ENCODE peak calls at places on chromosomes 6 and 20, in eight cellular contexts. G, L, J, P, I, S, B and U are unnamed samples.

GRCh38 chr20:35866446-35867202 is 87.7 kb downstream of the SCAND1 start:
- DNase-seq in G (no peak), I (no peak), L (no peak), S (no peak), J (no peak), B (no peak), P (no peak), U (no peak)

GRCh38 chr6:136060052-136060451 is 190.1 kb downstream of the MTFR2 start:
- DNase-seq in J (no peak), P (no peak), L (no peak), I (no peak), G (no peak), B (no peak), S (no peak), U (no peak)

GRCh38 chr6:35568967-35569606 is 56.4 kb upstream of the TULP1 start:
- DNase-seq in I (no peak), G (peak; percentile 47), P (peak; percentile 86), J (peak; percentile 80), S (no peak), L (no peak), B (no peak), U (peak; percentile 56)

GRCh38 chr20:57663681-57664451 is 43.6 kb upstream of the ZBP1 start:
- DNase-seq in P (peak; percentile 52), I (no peak), J (peak; percentile 64), B (peak; percentile 22), L (no peak), G (no peak), S (no peak), U (no peak)

GRCh38 chr6:168247456-168248147 is 72.0 kb downstream of the DACT2 start:
- DNase-seq in L (peak; percentile 38), S (no peak), I (no peak), P (no peak), J (no peak), G (peak; percentile 68), B (no peak), U (peak; percentile 51)

GRCh38 chr6:27238010-27238983 is 9.2 kb upstream of the PRSS16 start:
- DNase-seq in L (no peak), B (no peak), I (no peak), G (no peak), P (no peak), J (no peak), S (no peak), U (no peak)

GRCh38 chr20:24583169-24583792 is 113.9 kb downstream of the SYNDIG1 start:
- DNase-seq in L (no peak), B (no peak), J (no peak), P (no peak), G (no peak), I (no peak), S (no peak), U (no peak)

GRCh38 chr6:151239603-151240035 is at the start of gene AKAP12:
- DNase-seq in S (peak; percentile 34), P (no peak), G (no peak), B (peak; percentile 77), J (peak; percentile 89), L (no peak), I (no peak), U (peak; percentile 51)

GRCh38 chr6:15522427-15522826 is 140.4 kb downstream of the DTNBP1 start:
- DNase-seq in J (peak; percentile 62), S (no peak), P (no peak), I (no peak), B (no peak), G (no peak), L (no peak), U (no peak)

GRCh38 chr20:35845561-35845960 is 73.7 kb downstream of the PHF20 start:
- DNase-seq in L (no peak), J (no peak), S (no peak), I (no peak), G (no peak), P (no peak), B (no peak), U (no peak)

GRCh38 chr6:1381397-1382330 is 7.7 kb upstream of the FOXF2 start:
- DNase-seq in B (peak; percentile 50), P (no peak), J (no peak), S (no peak), G (peak; percentile 69), I (peak; percentile 84), L (no peak), U (no peak)

GRCh38 chr20:38143646-38144554 is 21.2 kb downstream of the TGM2 start:
- DNase-seq in L (peak; percentile 63), J (no peak), P (no peak), G (peak; percentile 45), S (no peak), I (peak; percentile 58), B (no peak), U (no peak)

GRCh38 chr6:29953001-29953436 is 10.7 kb downstream of the HLA-A start:
- DNase-seq in G (no peak), P (no peak), B (no peak), L (peak; percentile 46), I (no peak), S (no peak), J (no peak), U (no peak)

GRCh38 chr6:125232466-125232865 is 69.3 kb downstream of the HDDC2 start:
- DNase-seq in P (no peak), I (no peak), G (no peak), B (no peak), J (no peak), S (no peak), L (no peak), U (no peak)

GRCh38 chr6:34571388-34571787 is 15.3 kb upstream of the SPDEF start:
- DNase-seq in B (no peak), I (no peak), S (no peak), G (no peak), P (no peak), J (no peak), L (no peak), U (no peak)

GRCh38 chr6:107374264-107374663 is 85.1 kb downstream of the PDSS2 start:
- DNase-seq in B (no peak), G (no peak), L (no peak), P (no peak), I (no peak), S (no peak), J (no peak), U (no peak)

GRCh38 chr6:56356431-56356830 is 109.1 kb upstream of the COL21A1 start:
- DNase-seq in L (no peak), P (no peak), J (no peak), I (no peak), S (no peak), G (no peak), B (no peak), U (no peak)

GRCh38 chr6:17470953-17471335 is 77.5 kb downstream of the CAP2 start:
- DNase-seq in J (no peak), B (no peak), S (no peak), I (no peak), P (no peak), L (no peak), G (no peak), U (peak; percentile 22)

GRCh38 chr6:139853302-139853992 is 479.0 kb upstream of the CITED2 start:
- DNase-seq in B (no peak), S (no peak), P (no peak), L (no peak), G (no peak), I (no peak), J (no peak), U (no peak)
- TF ChIP-seq EP300 in B (no peak), S (no peak), P (no peak), L (no peak), G (no peak), I (no peak), J (no peak), U (no peak)

DNA sequence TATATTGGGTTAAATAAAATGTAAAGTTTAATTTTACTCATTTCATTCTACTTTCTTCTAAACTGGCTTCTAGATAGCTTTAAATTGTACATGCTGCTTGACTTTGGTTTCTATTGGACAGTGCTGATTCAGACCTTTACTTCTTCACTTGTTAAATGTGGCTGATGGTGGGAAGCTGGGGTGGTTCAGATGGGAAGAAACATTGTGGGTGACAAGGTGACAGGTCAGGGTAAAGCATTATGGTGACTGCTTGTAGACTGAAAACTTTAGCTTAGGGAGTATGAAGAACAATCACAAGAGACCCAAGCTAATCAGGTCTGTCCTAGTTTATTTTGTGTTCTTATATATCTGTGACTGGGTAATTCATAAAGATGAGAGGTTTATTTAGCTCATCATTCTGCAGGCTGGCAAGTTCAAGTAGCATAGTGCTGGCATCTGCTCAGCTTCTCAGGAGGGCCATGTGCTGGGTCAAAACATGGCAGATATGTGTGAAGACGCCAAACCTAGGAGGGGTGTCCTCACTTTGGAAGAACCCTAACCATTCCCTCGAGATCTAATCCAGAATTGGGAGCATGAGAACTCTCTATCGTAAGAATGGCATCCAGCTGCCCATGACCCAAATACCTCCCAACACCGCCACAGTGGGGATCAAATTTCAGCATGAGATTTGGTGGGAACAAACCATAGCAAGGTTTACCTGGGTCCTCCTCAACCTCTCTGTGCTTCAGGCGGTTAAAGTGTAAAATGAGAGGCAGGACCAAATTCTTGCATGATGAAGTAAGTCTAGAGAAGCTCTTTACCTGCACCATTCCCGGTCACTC is 102.8 kb downstream of the FYN start:
- DNase-seq in J (no peak), I (no peak), P (no peak), B (no peak), S (no peak), L (no peak), G (no peak), U (no peak)
- H3K4me1 ChIP-seq in J (no peaks in the 10 kb centered on the region), I (no peaks in the 10 kb centered on the region), P (peaks cover 6% of the 10 kb centered on the region), B (peaks cover 10% of the 10 kb centered on the region), S (peaks cover 8% of the 10 kb centered on the region), L (no peaks in the 10 kb centered on the region), G (peaks cover 40% of the 10 kb centered on the region), U (peaks cover 9% of the 10 kb centered on the region)

DNA sequence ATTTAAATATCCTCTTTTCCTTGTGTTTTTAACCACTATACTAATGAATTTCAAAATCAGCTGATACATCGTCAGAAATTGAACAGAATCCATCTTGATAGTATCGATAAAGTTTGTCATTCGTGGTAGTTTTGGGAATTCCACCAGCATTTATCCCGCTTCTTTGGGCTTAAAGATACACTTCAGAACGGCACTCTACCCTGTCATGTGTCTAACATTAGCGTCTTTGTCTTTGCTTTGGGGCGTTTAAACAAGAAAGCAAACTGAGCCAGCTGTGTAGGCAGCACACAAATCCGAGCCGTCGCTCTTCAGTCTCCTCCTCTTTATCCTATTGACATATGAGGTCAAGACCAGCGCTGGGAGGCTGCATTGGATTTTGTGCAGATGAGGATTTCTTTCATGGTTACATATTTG is 27.5 kb upstream of the NHSL1 start:
- DNase-seq in S (no peak), B (no peak), J (no peak), G (no peak), I (no peak), L (no peak), P (no peak), U (no peak)
- H3K4me3 ChIP-seq in S (no peak overlapping the region), B (no peak overlapping the region), J (no peak overlapping the region), G (no peak overlapping the region), I (no peak overlapping the region), L (no peak overlapping the region), P (no peak overlapping the region), U (no peak overlapping the region)

GRCh38 chr6:149897015-149897697 is 757 bp downstream of the RAET1E start:
- DNase-seq in L (peak; percentile 52), S (no peak), I (no peak), B (peak; percentile 85), J (peak; percentile 96), P (peak; percentile 93), G (peak; percentile 78), U (peak; percentile 85)
- TF ChIP-seq EP300 in L (no peak), S (no peak), I (no peak), B (no peak), J (no peak), P (no peak), G (no peak), U (no peak)

DNA sequence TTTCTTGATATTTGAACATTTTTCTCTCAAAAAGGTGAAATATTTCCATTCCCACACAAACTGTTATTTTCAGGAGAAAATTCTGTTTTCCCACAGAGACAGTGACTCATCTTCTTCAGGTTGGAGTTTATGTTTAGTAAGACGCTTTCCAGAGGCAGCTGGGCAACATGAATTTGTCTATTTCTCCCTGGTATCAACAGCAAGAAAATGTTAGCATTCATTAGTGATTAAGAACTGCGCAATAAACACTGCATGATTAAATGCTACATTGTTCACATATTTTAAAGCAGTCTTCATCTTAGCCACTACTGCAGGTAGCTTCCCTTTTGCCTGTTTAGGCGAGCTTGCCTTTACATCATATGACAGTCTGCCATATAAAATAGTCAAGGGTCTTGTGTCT is 295.7 kb downstream of the C6orf118 start:
- DNase-seq in I (no peak), S (no peak), G (no peak), J (no peak), P (no peak), L (no peak), B (no peak), U (no peak)
- H3K4me1 ChIP-seq in I (no peaks in the 10 kb centered on the region), S (no peaks in the 10 kb centered on the region), G (no peaks in the 10 kb centered on the region), J (no peaks in the 10 kb centered on the region), P (no peaks in the 10 kb centered on the region), L (no peaks in the 10 kb centered on the region), B (no peaks in the 10 kb centered on the region), U (no peaks in the 10 kb centered on the region)